ENCODE peak calls at places on chromosomes 16 and 17, in nine cellular contexts. A is stimulated activated CD8-positive, alpha-beta memory T cell treated with anti-CD3 and anti-CD28 coated beads, Interleukin-7, amount 100 ng/mL, for 24 hours; Z is non-pigmented ciliary epithelial cell; O is natural killer cell; J is CD8-positive, alpha-beta memory T cell; N is left kidney; M is Peyer's patch; L is AG10803; D is CD4-positive, alpha-beta T cell. V is an unnamed sample.

GRCh38 chr16:75294773-75295172 is 43.3 kb upstream of the BCAR1 start:
- DNase-seq in J (no peak), A (no peak), O (no peak), N (no peak), L (no peak), D (no peak), M (no peak), Z (no peak), V (no peak)

GRCh38 chr16:8730335-8730915 is 56.0 kb downstream of the ABAT start:
- DNase-seq in D (no peak), N (peak), O (no peak), J (no peak), M (no peak), Z (no peak), L (no peak), A (no peak), V (no peak)

GRCh38 chr16:89134269-89134668 is 37.3 kb upstream of the CDH15 start:
- DNase-seq in N (no peak), M (no peak), Z (no peak), A (no peak), L (no peak), J (no peak), D (no peak), O (no peak), V (no peak)

GRCh38 chr17:39979021-39979660 is 1.5 kb upstream of the PSMD3 start:
- DNase-seq in D (no peak), N (no peak), L (peak), Z (peak), A (no peak), M (no peak), O (no peak), J (no peak), V (no peak)

GRCh38 chr16:253833-254232 is 19.2 kb downstream of the FAM234A start:
- DNase-seq in N (no peak), Z (no peak), L (no peak), M (peak), D (no peak), J (no peak), O (no peak), A (no peak), V (peak)

GRCh38 chr16:30948087-30948955 is 547 bp upstream of the ORAI3 start:
- DNase-seq in O (no peak), D (no peak), L (peak), A (no peak), M (peak), Z (peak), N (peak), J (no peak), V (peak)

GRCh38 chr17:69448431-69449102 is 34.1 kb downstream of the MAP2K6 start:
- DNase-seq in J (no peak), D (no peak), Z (no peak), L (no peak), M (peak), O (no peak), N (peak), A (no peak), V (no peak)

GRCh38 chr17:17661834-17662233 is 19.4 kb upstream of the RAI1 start:
- DNase-seq in J (no peak), A (no peak), M (no peak), O (no peak), D (no peak), Z (no peak), N (no peak), L (no peak), V (no peak)

GRCh38 chr16:50103764-50104163 is 38.0 kb downstream of the HEATR3 start:
- DNase-seq in D (no peak), L (peak), A (no peak), Z (no peak), O (no peak), N (no peak), J (no peak), M (no peak), V (no peak)

GRCh38 chr16:14345512-14346115 is 274.5 kb downstream of the MRTFB start:
- DNase-seq in M (no peak), Z (no peak), A (no peak), N (no peak), O (no peak), J (no peak), D (no peak), L (no peak), V (no peak)

GRCh38 chr17:74512041-74512440 is 19.2 kb downstream of the CD300LB start:
- DNase-seq in J (no peak), N (no peak), D (no peak), L (peak), A (no peak), Z (no peak), M (no peak), O (no peak), V (no peak)

V was measured in activated CD4-positive, alpha-beta memory T cell treated with anti-CD3 and anti-CD28 coated beads for 36 hours.